ENCODE peak calls at places on chromosomes 7 and 10, in four cellular contexts. One of them, this sample, is unnamed. For H3K4me1, the result is how much of the 10 kb centered on the place peaks cover.

GRCh38 chr10:37125191-37125732 is at the start of gene ANKRD30A:
- DNase-seq in heart left ventricle: no peak
- DNase-seq in body of pancreas: no peak
- DNase-seq in tibial nerve: no peak
- DNase-seq in this sample: no peak

GRCh38 chr10:126397166-126397565 is 8.9 kb upstream of the ADAM12 start:
- DNase-seq in tibial nerve: no peak
- DNase-seq in body of pancreas: no peak
- DNase-seq in heart left ventricle: no peak
- DNase-seq in this sample: no peak

GRCh38 chr7:19376591-19376990 is 231.4 kb upstream of the FERD3L start:
- DNase-seq in body of pancreas: no peak
- DNase-seq in heart left ventricle: no peak
- DNase-seq in tibial nerve: no peak
- DNase-seq in this sample: no peak

GRCh38 chr10:16776896-16777295 is 40.3 kb downstream of the RSU1 start:
- DNase-seq in heart left ventricle: no peak
- DNase-seq in tibial nerve: no peak
- DNase-seq in body of pancreas: no peak
- DNase-seq in this sample: no peak

GRCh38 chr7:128826916-128827247 is 3.3 kb upstream of the FLNC start:
- DNase-seq in tibial nerve: no peak
- DNase-seq in heart left ventricle: no peak
- DNase-seq in body of pancreas: no peak
- DNase-seq in this sample: no peak

GRCh38 chr7:48875300-48875916 is 48.9 kb upstream of the CDC14C start:
- DNase-seq in heart left ventricle: peak
- DNase-seq in body of pancreas: peak
- DNase-seq in tibial nerve: no peak
- DNase-seq in this sample: peak

GRCh38 chr10:21364196-21365114 is 161.0 kb downstream of the SKIDA1 start:
- DNase-seq in body of pancreas: no peak
- DNase-seq in tibial nerve: no peak
- DNase-seq in heart left ventricle: peak
- DNase-seq in this sample: no peak

GRCh38 chr7:101722247-101722646 is 93.2 kb upstream of the MYL10 start:
- DNase-seq in body of pancreas: no peak
- DNase-seq in heart left ventricle: no peak
- DNase-seq in tibial nerve: no peak
- DNase-seq in this sample: no peak

GRCh38 chr7:139866047-139866837 is 37.2 kb downstream of the TBXAS1 start:
- DNase-seq in body of pancreas: no peak
- DNase-seq in tibial nerve: no peak
- DNase-seq in heart left ventricle: no peak
- DNase-seq in this sample: no peak

GRCh38 chr7:131109011-131109756 is 218.5 kb upstream of the MKLN1 start:
- DNase-seq in body of pancreas: no peak
- DNase-seq in tibial nerve: no peak
- DNase-seq in heart left ventricle: no peak
- DNase-seq in this sample: no peak

GRCh38 chr7:30884881-30885280 is 26.8 kb upstream of the AQP1 start:
- DNase-seq in body of pancreas: no peak
- DNase-seq in heart left ventricle: no peak
- DNase-seq in tibial nerve: no peak
- DNase-seq in this sample: no peak

GRCh38 chr7:38105874-38106483 is 72.1 kb upstream of the STARD3NL start:
- DNase-seq in body of pancreas: no peak
- DNase-seq in heart left ventricle: no peak
- DNase-seq in tibial nerve: no peak
- DNase-seq in this sample: no peak

GRCh38 chr10:102402512-102402896 is 7.0 kb downstream of the NFKB2 start:
- DNase-seq in heart left ventricle: no peak
- DNase-seq in body of pancreas: no peak
- DNase-seq in tibial nerve: no peak
- DNase-seq in this sample: no peak

GRCh38 chr10:18968196-18968595 is 80.4 kb upstream of the MALRD1 start:
- DNase-seq in heart left ventricle: no peak
- DNase-seq in tibial nerve: no peak
- DNase-seq in body of pancreas: no peak
- DNase-seq in this sample: no peak

GRCh38 chr7:148587076-148587475 is 3.5 kb upstream of the C7orf33 start:
- DNase-seq in heart left ventricle: no peak
- DNase-seq in body of pancreas: no peak
- DNase-seq in tibial nerve: no peak
- DNase-seq in this sample: no peak

GRCh38 chr7:55065079-55065478 is 46.3 kb downstream of the EGFR start:
- DNase-seq in body of pancreas: no peak
- DNase-seq in tibial nerve: no peak
- DNase-seq in heart left ventricle: no peak
- DNase-seq in this sample: no peak

GRCh38 chr10:110327262-110327914 is 22.7 kb upstream of the SMNDC1 start:
- DNase-seq in heart left ventricle: no peak
- DNase-seq in tibial nerve: no peak
- DNase-seq in body of pancreas: no peak
- DNase-seq in this sample: no peak

GRCh38 chr7:141562972-141563371 is 11.8 kb downstream of the AGK start:
- DNase-seq in body of pancreas: no peak
- DNase-seq in tibial nerve: no peak
- DNase-seq in heart left ventricle: no peak
- DNase-seq in this sample: no peak

GRCh38 chr10:28326516-28327493 is 23.9 kb upstream of the MPP7 start:
- DNase-seq in tibial nerve: no peak
- DNase-seq in heart left ventricle: peak
- DNase-seq in body of pancreas: peak
- DNase-seq in this sample: no peak

GRCh38 chr10:20059084-20059835 is 243.0 kb downstream of the PLXDC2 start:
- DNase-seq in body of pancreas: no peak
- DNase-seq in heart left ventricle: no peak
- DNase-seq in tibial nerve: no peak
- DNase-seq in this sample: no peak

GRCh38 chr10:11875499-11876281 is 52.5 kb downstream of the PROSER2 start:
- DNase-seq in body of pancreas: peak
- DNase-seq in heart left ventricle: peak
- DNase-seq in tibial nerve: peak
- DNase-seq in this sample: peak

GRCh38 chr10:124745678-124746077 is 1.5 kb upstream of the FAM53B start:
- DNase-seq in heart left ventricle: no peak
- DNase-seq in tibial nerve: no peak
- DNase-seq in body of pancreas: no peak
- DNase-seq in this sample: no peak

GRCh38 chr10:80444646-80445319 is 9.3 kb upstream of the TSPAN14 start:
- DNase-seq in heart left ventricle: peak
- DNase-seq in tibial nerve: peak
- DNase-seq in body of pancreas: peak
- DNase-seq in this sample: peak

GRCh38 chr7:93178213-93178612 is 30.0 kb upstream of the SAMD9L start:
- DNase-seq in body of pancreas: no peak
- DNase-seq in tibial nerve: no peak
- DNase-seq in heart left ventricle: no peak
- DNase-seq in this sample: no peak

GRCh38 chr7:150631084-150631824 is 931 bp downstream of the GIMAP6 start:
- DNase-seq in heart left ventricle: peak
- DNase-seq in body of pancreas: no peak
- DNase-seq in tibial nerve: no peak
- DNase-seq in this sample: no peak

GRCh38 chr10:95363303-95363912 is 72.6 kb upstream of the PDLIM1 start:
- DNase-seq in tibial nerve: no peak
- DNase-seq in heart left ventricle: no peak
- DNase-seq in body of pancreas: peak
- DNase-seq in this sample: no peak

GRCh38 chr7:19114591-19114855 is 2.9 kb downstream of the TWIST1 start:
- DNase-seq in heart left ventricle: no peak
- DNase-seq in tibial nerve: no peak
- DNase-seq in body of pancreas: no peak
- DNase-seq in this sample: no peak

GRCh38 chr7:125118444-125118843 is 188.8 kb upstream of the POT1 start:
- DNase-seq in body of pancreas: no peak
- DNase-seq in heart left ventricle: no peak
- DNase-seq in tibial nerve: no peak
- DNase-seq in this sample: no peak

GRCh38 chr7:95444796-95445195 is 10.0 kb upstream of the PON2 start:
- DNase-seq in body of pancreas: no peak
- DNase-seq in tibial nerve: no peak
- DNase-seq in heart left ventricle: no peak
- DNase-seq in this sample: no peak

GRCh38 chr10:78737883-78738282 is 330.9 kb upstream of the ZMIZ1 start:
- DNase-seq in tibial nerve: no peak
- DNase-seq in body of pancreas: no peak
- DNase-seq in heart left ventricle: no peak
- DNase-seq in this sample: no peak

GRCh38 chr7:7562736-7563135 is 3.9 kb upstream of the MIOS start:
- DNase-seq in heart left ventricle: no peak
- DNase-seq in tibial nerve: no peak
- DNase-seq in body of pancreas: no peak
- DNase-seq in this sample: no peak

GRCh38 chr10:21069278-21069677 is 172.2 kb upstream of the NEBL start:
- DNase-seq in heart left ventricle: no peak
- DNase-seq in tibial nerve: no peak
- DNase-seq in body of pancreas: no peak
- DNase-seq in this sample: no peak

GRCh38 chr7:44185729-44186128 is 3.5 kb downstream of the GCK start:
- DNase-seq in tibial nerve: no peak
- DNase-seq in body of pancreas: no peak
- DNase-seq in heart left ventricle: no peak
- DNase-seq in this sample: no peak

GRCh38 chr10:3770611-3771110 is 14.3 kb downstream of the KLF6 start:
- DNase-seq in heart left ventricle: no peak
- DNase-seq in tibial nerve: no peak
- DNase-seq in body of pancreas: no peak
- DNase-seq in this sample: no peak

GRCh38 chr10:123141791-123142700 is 5.9 kb upstream of the HMX2 start:
- DNase-seq in body of pancreas: no peak
- DNase-seq in tibial nerve: no peak
- DNase-seq in heart left ventricle: no peak
- DNase-seq in this sample: no peak
- H3K4me1 ChIP-seq in body of pancreas: under half
- H3K4me1 ChIP-seq in tibial nerve: half or more
- H3K4me1 ChIP-seq in heart left ventricle: under half
- H3K4me1 ChIP-seq in this sample: under half

DNA sequence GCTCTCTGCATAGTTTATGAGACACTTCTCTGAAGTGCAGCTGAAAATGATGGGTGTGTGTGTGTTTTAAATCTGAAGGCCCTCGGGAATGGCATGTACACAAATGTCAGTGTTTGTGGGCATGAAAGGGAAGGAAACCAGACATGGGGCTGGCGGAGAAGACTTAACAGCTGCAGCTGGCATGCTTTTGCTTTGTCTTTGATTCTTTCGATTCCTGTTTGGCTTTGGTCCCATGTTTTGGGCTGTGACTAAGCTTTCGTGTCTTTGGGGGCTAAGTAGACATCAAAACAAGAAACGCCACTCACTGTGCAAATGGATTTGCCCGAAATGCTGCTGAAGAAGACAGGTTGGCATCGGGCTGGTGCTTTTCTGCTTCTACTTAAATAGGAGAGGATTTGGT is 179.3 kb downstream of the PFKFB3 start:
- DNase-seq in heart left ventricle: no peak
- DNase-seq in body of pancreas: no peak
- DNase-seq in tibial nerve: no peak
- DNase-seq in this sample: no peak
- H3K4me3 ChIP-seq in heart left ventricle: peak
- H3K4me3 ChIP-seq in body of pancreas: no peak
- H3K4me3 ChIP-seq in tibial nerve: no peak
- H3K4me3 ChIP-seq in this sample: no peak

DNA sequence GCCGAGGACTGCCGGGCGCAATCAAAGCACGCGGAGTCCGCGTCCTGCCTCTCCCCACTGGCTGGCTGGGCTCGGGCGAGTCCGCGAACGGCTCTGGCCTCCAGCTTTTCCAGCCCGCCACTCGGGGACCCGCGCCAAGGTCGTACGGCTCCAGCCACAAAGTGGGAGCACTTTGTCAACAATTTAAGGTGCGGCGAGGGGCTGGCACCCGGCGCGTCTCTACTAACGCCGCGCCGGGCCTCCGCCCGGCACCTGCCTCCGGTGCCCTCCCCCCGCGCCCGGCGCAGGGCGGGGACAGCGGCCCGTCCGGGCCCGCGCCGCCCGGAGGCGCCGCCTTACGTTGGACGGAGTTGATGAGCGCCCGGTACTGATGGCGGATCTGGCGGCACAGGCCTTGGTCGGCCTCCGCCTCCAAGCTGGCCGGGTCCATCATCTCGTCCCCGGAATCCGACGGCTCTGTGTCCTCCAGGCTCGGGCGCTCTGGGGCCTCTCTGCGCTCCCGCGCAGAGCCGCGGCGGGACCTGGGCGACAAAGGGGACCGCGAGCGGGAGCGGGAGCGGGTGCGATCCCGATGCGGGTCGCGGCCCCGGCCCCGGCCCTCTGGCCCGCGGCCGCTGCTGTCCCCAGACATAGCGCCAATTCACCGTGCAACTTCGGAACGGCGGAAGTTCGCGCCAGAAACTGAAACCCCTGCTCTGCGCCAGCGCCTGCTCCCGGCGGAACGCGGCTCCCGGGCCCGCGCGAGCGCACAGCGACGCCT is at the start of gene NSMCE4A:
- DNase-seq in body of pancreas: peak
- DNase-seq in heart left ventricle: peak
- DNase-seq in tibial nerve: peak
- DNase-seq in this sample: peak
- TF ChIP-seq POLR2A in body of pancreas: peak
- TF ChIP-seq POLR2A in heart left ventricle: peak
- TF ChIP-seq POLR2A in tibial nerve: peak
- TF ChIP-seq POLR2A in this sample: peak

GRCh38 chr7:158495256-158495655 is 92.4 kb downstream of the PTPRN2 start:
- DNase-seq in body of pancreas: no peak
- DNase-seq in heart left ventricle: no peak
- DNase-seq in tibial nerve: no peak
- DNase-seq in this sample: no peak
- H3K4me1 ChIP-seq in body of pancreas: under half
- H3K4me1 ChIP-seq in heart left ventricle: under half
- H3K4me1 ChIP-seq in tibial nerve: under half
- H3K4me1 ChIP-seq in this sample: under half

GRCh38 chr7:117873933-117874530 is 791 bp upstream of the CTTNBP2 start:
- DNase-seq in heart left ventricle: no peak
- DNase-seq in body of pancreas: no peak
- DNase-seq in tibial nerve: no peak
- DNase-seq in this sample: no peak
- H3K4me3 ChIP-seq in heart left ventricle: peak
- H3K4me3 ChIP-seq in body of pancreas: no peak
- H3K4me3 ChIP-seq in tibial nerve: peak
- H3K4me3 ChIP-seq in this sample: peak

GRCh38 chr7:39951156-39951942 is 1.3 kb downstream of the CDK13 start:
- DNase-seq in heart left ventricle: peak
- DNase-seq in tibial nerve: no peak
- DNase-seq in body of pancreas: peak
- DNase-seq in this sample: peak
- TF ChIP-seq POLR2A in heart left ventricle: no peak
- TF ChIP-seq POLR2A in tibial nerve: no peak
- TF ChIP-seq POLR2A in body of pancreas: peak
- TF ChIP-seq POLR2A in this sample: no peak

DNA sequence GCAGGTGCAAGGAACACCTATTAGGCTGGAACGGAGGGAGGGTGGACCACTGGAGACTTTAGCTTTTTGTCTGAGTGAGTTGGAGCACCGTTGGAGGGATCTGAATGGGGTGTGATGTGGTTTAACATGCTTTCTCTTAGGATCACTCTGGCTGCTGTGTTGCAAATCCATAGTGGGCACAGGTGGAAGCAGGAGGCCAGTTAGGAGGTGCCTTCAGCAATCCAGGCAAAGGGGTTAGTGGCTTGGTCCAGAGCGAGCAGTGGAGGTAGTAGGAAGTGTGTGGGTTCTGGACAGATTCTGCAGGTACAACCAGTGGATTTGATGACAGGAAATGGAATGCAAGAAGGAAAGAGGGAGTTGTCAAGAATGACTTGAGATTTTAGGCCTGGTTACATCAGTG is 95.0 kb downstream of the MMRN2 start:
- DNase-seq in heart left ventricle: no peak
- DNase-seq in tibial nerve: no peak
- DNase-seq in body of pancreas: no peak
- DNase-seq in this sample: no peak
- H3K4me1 ChIP-seq in heart left ventricle: under half
- H3K4me1 ChIP-seq in tibial nerve: under half
- H3K4me1 ChIP-seq in body of pancreas: under half
- H3K4me1 ChIP-seq in this sample: under half